ENCODE peak calls at places on chromosome 22, in ten cellular contexts. One of them, this sample, is unnamed.

GRCh38 chr22:35352214-35353111 is 28.4 kb upstream of the HMOX1 start:
- DNase-seq in head of caudate nucleus: peak; percentile 77
- DNase-seq in activated gamma-delta T cell treated with Interleukin-2 at 50 U/mL for 16 hours: peak; percentile 18
- DNase-seq in myocyte: no peak
- DNase-seq in IMR-90: no peak
- DNase-seq in activated naive CD4-positive, alpha-beta T cell: no peak
- DNase-seq in astrocyte of the spinal cord: no peak
- DNase-seq in substantia nigra: peak; percentile 21
- DNase-seq in keratinocyte: no peak
- DNase-seq in KG1: no peak
- DNase-seq in this sample: no peak

GRCh38 chr22:24427500-24428164 is at the start of gene ADORA2A:
- DNase-seq in head of caudate nucleus: peak; percentile 90
- DNase-seq in activated gamma-delta T cell treated with Interleukin-2 at 50 U/mL for 16 hours: peak; percentile 81
- DNase-seq in myocyte: no peak
- DNase-seq in IMR-90: no peak
- DNase-seq in activated naive CD4-positive, alpha-beta T cell: peak; percentile 61
- DNase-seq in astrocyte of the spinal cord: no peak
- DNase-seq in substantia nigra: no peak
- DNase-seq in keratinocyte: no peak
- DNase-seq in KG1: no peak
- DNase-seq in this sample: no peak

GRCh38 chr22:36758792-36759271 is 17.1 kb downstream of the IFT27 start:
- DNase-seq in head of caudate nucleus: no peak
- DNase-seq in activated gamma-delta T cell treated with Interleukin-2 at 50 U/mL for 16 hours: no peak
- DNase-seq in myocyte: no peak
- DNase-seq in IMR-90: no peak
- DNase-seq in activated naive CD4-positive, alpha-beta T cell: no peak
- DNase-seq in astrocyte of the spinal cord: no peak
- DNase-seq in substantia nigra: no peak
- DNase-seq in keratinocyte: no peak
- DNase-seq in KG1: no peak
- DNase-seq in this sample: no peak

GRCh38 chr22:35661377-35661937 is 13.2 kb downstream of the APOL6 start:
- DNase-seq in head of caudate nucleus: no peak
- DNase-seq in activated gamma-delta T cell treated with Interleukin-2 at 50 U/mL for 16 hours: no peak
- DNase-seq in myocyte: no peak
- DNase-seq in IMR-90: peak; percentile 85
- DNase-seq in activated naive CD4-positive, alpha-beta T cell: no peak
- DNase-seq in astrocyte of the spinal cord: peak; percentile 11
- DNase-seq in substantia nigra: no peak
- DNase-seq in keratinocyte: no peak
- DNase-seq in KG1: no peak
- DNase-seq in this sample: no peak

GRCh38 chr22:42086051-42086450 is 4.5 kb downstream of the NDUFA6 start:
- DNase-seq in head of caudate nucleus: no peak
- DNase-seq in activated gamma-delta T cell treated with Interleukin-2 at 50 U/mL for 16 hours: no peak
- DNase-seq in myocyte: no peak
- DNase-seq in IMR-90: no peak
- DNase-seq in activated naive CD4-positive, alpha-beta T cell: no peak
- DNase-seq in astrocyte of the spinal cord: no peak
- DNase-seq in substantia nigra: no peak
- DNase-seq in keratinocyte: no peak
- DNase-seq in KG1: no peak
- DNase-seq in this sample: no peak

GRCh38 chr22:43693245-43693644 is 118.9 kb downstream of the EFCAB6 start:
- DNase-seq in head of caudate nucleus: no peak
- DNase-seq in activated gamma-delta T cell treated with Interleukin-2 at 50 U/mL for 16 hours: no peak
- DNase-seq in myocyte: no peak
- DNase-seq in IMR-90: no peak
- DNase-seq in activated naive CD4-positive, alpha-beta T cell: no peak
- DNase-seq in astrocyte of the spinal cord: no peak
- DNase-seq in substantia nigra: no peak
- DNase-seq in keratinocyte: no peak
- DNase-seq in KG1: no peak
- DNase-seq in this sample: no peak

GRCh38 chr22:16989915-16990314 is 18.1 kb downstream of the GAB4 start:
- DNase-seq in head of caudate nucleus: no peak
- DNase-seq in activated gamma-delta T cell treated with Interleukin-2 at 50 U/mL for 16 hours: no peak
- DNase-seq in myocyte: no peak
- DNase-seq in IMR-90: no peak
- DNase-seq in activated naive CD4-positive, alpha-beta T cell: no peak
- DNase-seq in astrocyte of the spinal cord: no peak
- DNase-seq in substantia nigra: no peak
- DNase-seq in keratinocyte: no peak
- DNase-seq in KG1: no peak
- DNase-seq in this sample: no peak

GRCh38 chr22:24697141-24697540 is 77.4 kb downstream of the PIWIL3 start:
- DNase-seq in head of caudate nucleus: no peak
- DNase-seq in activated gamma-delta T cell treated with Interleukin-2 at 50 U/mL for 16 hours: no peak
- DNase-seq in myocyte: no peak
- DNase-seq in IMR-90: no peak
- DNase-seq in activated naive CD4-positive, alpha-beta T cell: no peak
- DNase-seq in astrocyte of the spinal cord: no peak
- DNase-seq in substantia nigra: no peak
- DNase-seq in keratinocyte: no peak
- DNase-seq in KG1: no peak
- DNase-seq in this sample: no peak

GRCh38 chr22:36923458-36923784 is 10.0 kb downstream of the CSF2RB start:
- DNase-seq in head of caudate nucleus: no peak
- DNase-seq in activated gamma-delta T cell treated with Interleukin-2 at 50 U/mL for 16 hours: no peak
- DNase-seq in myocyte: no peak
- DNase-seq in IMR-90: no peak
- DNase-seq in activated naive CD4-positive, alpha-beta T cell: no peak
- DNase-seq in astrocyte of the spinal cord: no peak
- DNase-seq in substantia nigra: no peak
- DNase-seq in keratinocyte: no peak
- DNase-seq in KG1: no peak
- DNase-seq in this sample: no peak

GRCh38 chr22:31126869-31127175 is 4.1 kb downstream of the INPP5J start:
- DNase-seq in head of caudate nucleus: no peak
- DNase-seq in activated gamma-delta T cell treated with Interleukin-2 at 50 U/mL for 16 hours: no peak
- DNase-seq in myocyte: no peak
- DNase-seq in IMR-90: no peak
- DNase-seq in activated naive CD4-positive, alpha-beta T cell: no peak
- DNase-seq in astrocyte of the spinal cord: no peak
- DNase-seq in substantia nigra: no peak
- DNase-seq in keratinocyte: no peak
- DNase-seq in KG1: no peak
- DNase-seq in this sample: no peak

GRCh38 chr22:38874529-38875222 is 2.7 kb upstream of the CBX6 start:
- DNase-seq in head of caudate nucleus: no peak
- DNase-seq in activated gamma-delta T cell treated with Interleukin-2 at 50 U/mL for 16 hours: no peak
- DNase-seq in myocyte: no peak
- DNase-seq in IMR-90: no peak
- DNase-seq in activated naive CD4-positive, alpha-beta T cell: no peak
- DNase-seq in astrocyte of the spinal cord: no peak
- DNase-seq in substantia nigra: no peak
- DNase-seq in keratinocyte: no peak
- DNase-seq in KG1: no peak
- DNase-seq in this sample: no peak

GRCh38 chr22:25475554-25476022 is 88.9 kb upstream of the GRK3 start:
- DNase-seq in head of caudate nucleus: peak; percentile 48
- DNase-seq in activated gamma-delta T cell treated with Interleukin-2 at 50 U/mL for 16 hours: no peak
- DNase-seq in myocyte: peak; percentile 25
- DNase-seq in IMR-90: peak; percentile 72
- DNase-seq in activated naive CD4-positive, alpha-beta T cell: no peak
- DNase-seq in astrocyte of the spinal cord: peak; percentile 80
- DNase-seq in substantia nigra: no peak
- DNase-seq in keratinocyte: no peak
- DNase-seq in KG1: peak; percentile 14
- DNase-seq in this sample: peak; percentile 38

GRCh38 chr22:28759861-28760560 is 12.5 kb upstream of the CCDC117 start:
- DNase-seq in head of caudate nucleus: peak; percentile 69
- DNase-seq in activated gamma-delta T cell treated with Interleukin-2 at 50 U/mL for 16 hours: no peak
- DNase-seq in myocyte: peak; percentile 43
- DNase-seq in IMR-90: peak; percentile 18
- DNase-seq in activated naive CD4-positive, alpha-beta T cell: no peak
- DNase-seq in astrocyte of the spinal cord: peak; percentile 27
- DNase-seq in substantia nigra: no peak
- DNase-seq in keratinocyte: no peak
- DNase-seq in KG1: no peak
- DNase-seq in this sample: no peak

GRCh38 chr22:27896251-27896650 is 22.8 kb downstream of the PITPNB start:
- DNase-seq in head of caudate nucleus: no peak
- DNase-seq in activated gamma-delta T cell treated with Interleukin-2 at 50 U/mL for 16 hours: no peak
- DNase-seq in myocyte: no peak
- DNase-seq in IMR-90: no peak
- DNase-seq in activated naive CD4-positive, alpha-beta T cell: no peak
- DNase-seq in astrocyte of the spinal cord: no peak
- DNase-seq in substantia nigra: no peak
- DNase-seq in keratinocyte: no peak
- DNase-seq in KG1: no peak
- DNase-seq in this sample: no peak

GRCh38 chr22:28111501-28111900 is 192.4 kb upstream of the PITPNB start:
- DNase-seq in head of caudate nucleus: no peak
- DNase-seq in activated gamma-delta T cell treated with Interleukin-2 at 50 U/mL for 16 hours: no peak
- DNase-seq in myocyte: no peak
- DNase-seq in IMR-90: no peak
- DNase-seq in activated naive CD4-positive, alpha-beta T cell: no peak
- DNase-seq in astrocyte of the spinal cord: no peak
- DNase-seq in substantia nigra: no peak
- DNase-seq in keratinocyte: no peak
- DNase-seq in KG1: no peak
- DNase-seq in this sample: no peak

GRCh38 chr22:24593810-24594568 is 1.1 kb upstream of the LRRC75B start:
- DNase-seq in head of caudate nucleus: peak; percentile 25
- DNase-seq in activated gamma-delta T cell treated with Interleukin-2 at 50 U/mL for 16 hours: no peak
- DNase-seq in myocyte: no peak
- DNase-seq in IMR-90: no peak
- DNase-seq in activated naive CD4-positive, alpha-beta T cell: no peak
- DNase-seq in astrocyte of the spinal cord: no peak
- DNase-seq in substantia nigra: no peak
- DNase-seq in keratinocyte: no peak
- DNase-seq in KG1: no peak
- DNase-seq in this sample: peak; percentile 37

GRCh38 chr22:44550666-44551491 is 52.8 kb upstream of the RTL6 start:
- DNase-seq in head of caudate nucleus: no peak
- DNase-seq in activated gamma-delta T cell treated with Interleukin-2 at 50 U/mL for 16 hours: no peak
- DNase-seq in myocyte: peak; percentile 81
- DNase-seq in IMR-90: peak; percentile 98
- DNase-seq in activated naive CD4-positive, alpha-beta T cell: no peak
- DNase-seq in astrocyte of the spinal cord: peak; percentile 47
- DNase-seq in substantia nigra: no peak
- DNase-seq in keratinocyte: no peak
- DNase-seq in KG1: no peak
- DNase-seq in this sample: peak; percentile 89

GRCh38 chr22:36885474-36885873 is 24.7 kb downstream of the NCF4 start:
- DNase-seq in head of caudate nucleus: no peak
- DNase-seq in activated gamma-delta T cell treated with Interleukin-2 at 50 U/mL for 16 hours: no peak
- DNase-seq in myocyte: no peak
- DNase-seq in IMR-90: no peak
- DNase-seq in activated naive CD4-positive, alpha-beta T cell: no peak
- DNase-seq in astrocyte of the spinal cord: no peak
- DNase-seq in substantia nigra: no peak
- DNase-seq in keratinocyte: no peak
- DNase-seq in KG1: no peak
- DNase-seq in this sample: no peak

GRCh38 chr22:46366801-46367706 is 31.5 kb downstream of the TRMU start:
- DNase-seq in head of caudate nucleus: no peak
- DNase-seq in activated gamma-delta T cell treated with Interleukin-2 at 50 U/mL for 16 hours: no peak
- DNase-seq in myocyte: no peak
- DNase-seq in IMR-90: no peak
- DNase-seq in activated naive CD4-positive, alpha-beta T cell: no peak
- DNase-seq in astrocyte of the spinal cord: no peak
- DNase-seq in substantia nigra: no peak
- DNase-seq in keratinocyte: no peak
- DNase-seq in KG1: no peak
- DNase-seq in this sample: no peak

GRCh38 chr22:37812869-37813678 is 5.3 kb downstream of the GCAT start:
- DNase-seq in head of caudate nucleus: no peak
- DNase-seq in activated gamma-delta T cell treated with Interleukin-2 at 50 U/mL for 16 hours: no peak
- DNase-seq in myocyte: no peak
- DNase-seq in IMR-90: no peak
- DNase-seq in activated naive CD4-positive, alpha-beta T cell: no peak
- DNase-seq in astrocyte of the spinal cord: no peak
- DNase-seq in substantia nigra: no peak
- DNase-seq in keratinocyte: no peak
- DNase-seq in KG1: no peak
- DNase-seq in this sample: no peak

GRCh38 chr22:33598821-33599220 is 321.5 kb downstream of the LARGE1 start:
- DNase-seq in head of caudate nucleus: no peak
- DNase-seq in activated gamma-delta T cell treated with Interleukin-2 at 50 U/mL for 16 hours: no peak
- DNase-seq in myocyte: no peak
- DNase-seq in IMR-90: no peak
- DNase-seq in activated naive CD4-positive, alpha-beta T cell: no peak
- DNase-seq in astrocyte of the spinal cord: no peak
- DNase-seq in substantia nigra: no peak
- DNase-seq in keratinocyte: no peak
- DNase-seq in KG1: no peak
- DNase-seq in this sample: no peak